ENCODE peak calls at places on chromosomes 13 and 19, in eight cellular contexts. One of them, this sample, is unnamed.

GRCh38 chr19:40567750-40568494 is 8.8 kb upstream of the SHKBP1 start:
- DNase-seq in epithelial cell of esophagus: no peak
- DNase-seq in choroid plexus epithelial cell: no peak
- DNase-seq in left ventricle myocardium inferior: no peak
- DNase-seq in astrocyte of the cerebellum: no peak
- DNase-seq in right atrium auricular region: no peak
- DNase-seq in neural progenitor cell: peak; percentile 63
- DNase-seq in gastrocnemius medialis: no peak
- DNase-seq in this sample: peak; percentile 53

GRCh38 chr13:50230365-50230978 is 215.2 kb downstream of the KCNRG start:
- DNase-seq in choroid plexus epithelial cell: peak; percentile 90
- DNase-seq in epithelial cell of esophagus: peak; percentile 83
- DNase-seq in right atrium auricular region: no peak
- DNase-seq in neural progenitor cell: no peak
- DNase-seq in gastrocnemius medialis: no peak
- DNase-seq in left ventricle myocardium inferior: no peak
- DNase-seq in astrocyte of the cerebellum: no peak
- DNase-seq in this sample: no peak

GRCh38 chr13:99191900-99192399 is 8.7 kb upstream of the UBAC2 start:
- DNase-seq in epithelial cell of esophagus: no peak
- DNase-seq in left ventricle myocardium inferior: no peak
- DNase-seq in right atrium auricular region: peak; percentile 34
- DNase-seq in gastrocnemius medialis: no peak
- DNase-seq in neural progenitor cell: peak; percentile 16
- DNase-seq in astrocyte of the cerebellum: no peak
- DNase-seq in choroid plexus epithelial cell: peak; percentile 44
- DNase-seq in this sample: peak; percentile 15

GRCh38 chr13:112446347-112446861 is 70.2 kb downstream of the SPACA7 start:
- DNase-seq in left ventricle myocardium inferior: no peak
- DNase-seq in epithelial cell of esophagus: no peak
- DNase-seq in neural progenitor cell: no peak
- DNase-seq in choroid plexus epithelial cell: no peak
- DNase-seq in right atrium auricular region: peak; percentile 30
- DNase-seq in astrocyte of the cerebellum: no peak
- DNase-seq in gastrocnemius medialis: no peak
- DNase-seq in this sample: no peak

GRCh38 chr13:85080726-85081125 is 718.5 kb downstream of the SLITRK6 start:
- DNase-seq in epithelial cell of esophagus: no peak
- DNase-seq in left ventricle myocardium inferior: no peak
- DNase-seq in right atrium auricular region: no peak
- DNase-seq in neural progenitor cell: no peak
- DNase-seq in astrocyte of the cerebellum: no peak
- DNase-seq in choroid plexus epithelial cell: no peak
- DNase-seq in gastrocnemius medialis: no peak
- DNase-seq in this sample: no peak

GRCh38 chr13:99500839-99501134 is 485 bp upstream of the TM9SF2 start:
- DNase-seq in choroid plexus epithelial cell: no peak
- DNase-seq in gastrocnemius medialis: no peak
- DNase-seq in right atrium auricular region: no peak
- DNase-seq in left ventricle myocardium inferior: no peak
- DNase-seq in epithelial cell of esophagus: no peak
- DNase-seq in neural progenitor cell: no peak
- DNase-seq in astrocyte of the cerebellum: no peak
- DNase-seq in this sample: no peak

GRCh38 chr19:4060621-4061177 is 6.0 kb downstream of the ZBTB7A start:
- DNase-seq in right atrium auricular region: no peak
- DNase-seq in epithelial cell of esophagus: no peak
- DNase-seq in astrocyte of the cerebellum: no peak
- DNase-seq in gastrocnemius medialis: no peak
- DNase-seq in choroid plexus epithelial cell: no peak
- DNase-seq in neural progenitor cell: no peak
- DNase-seq in left ventricle myocardium inferior: no peak
- DNase-seq in this sample: no peak

GRCh38 chr13:90757127-90757680 is 590.3 kb upstream of the MIR17HG start:
- DNase-seq in gastrocnemius medialis: no peak
- DNase-seq in epithelial cell of esophagus: no peak
- DNase-seq in right atrium auricular region: no peak
- DNase-seq in neural progenitor cell: no peak
- DNase-seq in choroid plexus epithelial cell: no peak
- DNase-seq in left ventricle myocardium inferior: no peak
- DNase-seq in astrocyte of the cerebellum: no peak
- DNase-seq in this sample: no peak

GRCh38 chr19:7130043-7130442 is 60.5 kb downstream of the ZNF557 start:
- DNase-seq in gastrocnemius medialis: no peak
- DNase-seq in astrocyte of the cerebellum: no peak
- DNase-seq in left ventricle myocardium inferior: no peak
- DNase-seq in epithelial cell of esophagus: no peak
- DNase-seq in choroid plexus epithelial cell: no peak
- DNase-seq in right atrium auricular region: no peak
- DNase-seq in neural progenitor cell: no peak
- DNase-seq in this sample: no peak

GRCh38 chr13:52010890-52011689 is at the start of gene ATP7B:
- DNase-seq in right atrium auricular region: peak; percentile 60
- DNase-seq in choroid plexus epithelial cell: no peak
- DNase-seq in neural progenitor cell: peak; percentile 78
- DNase-seq in left ventricle myocardium inferior: no peak
- DNase-seq in astrocyte of the cerebellum: no peak
- DNase-seq in epithelial cell of esophagus: peak; percentile 10
- DNase-seq in gastrocnemius medialis: no peak
- DNase-seq in this sample: peak; percentile 64

GRCh38 chr19:18590273-18591272 is 2.0 kb downstream of the REX1BD start:
- DNase-seq in astrocyte of the cerebellum: peak; percentile 74
- DNase-seq in right atrium auricular region: peak; percentile 66
- DNase-seq in choroid plexus epithelial cell: peak; percentile 87
- DNase-seq in left ventricle myocardium inferior: no peak
- DNase-seq in gastrocnemius medialis: peak; percentile 80
- DNase-seq in neural progenitor cell: peak; percentile 98
- DNase-seq in epithelial cell of esophagus: peak; percentile 90
- DNase-seq in this sample: peak; percentile 92

GRCh38 chr13:113397606-113398425 is 33.9 kb upstream of the GRTP1 start:
- DNase-seq in gastrocnemius medialis: peak; percentile 30
- DNase-seq in choroid plexus epithelial cell: no peak
- DNase-seq in right atrium auricular region: no peak
- DNase-seq in left ventricle myocardium inferior: no peak
- DNase-seq in epithelial cell of esophagus: no peak
- DNase-seq in astrocyte of the cerebellum: no peak
- DNase-seq in neural progenitor cell: no peak
- DNase-seq in this sample: no peak

GRCh38 chr13:105412171-105412570 is 1123.3 kb downstream of the EFNB2 start:
- DNase-seq in neural progenitor cell: no peak
- DNase-seq in astrocyte of the cerebellum: no peak
- DNase-seq in left ventricle myocardium inferior: no peak
- DNase-seq in epithelial cell of esophagus: peak; percentile 52
- DNase-seq in right atrium auricular region: no peak
- DNase-seq in choroid plexus epithelial cell: no peak
- DNase-seq in gastrocnemius medialis: no peak
- DNase-seq in this sample: no peak

GRCh38 chr13:110714798-110715394 is 1.4 kb downstream of the ING1 start:
- DNase-seq in choroid plexus epithelial cell: peak; percentile 58
- DNase-seq in gastrocnemius medialis: peak; percentile 55
- DNase-seq in epithelial cell of esophagus: peak; percentile 53
- DNase-seq in right atrium auricular region: peak; percentile 66
- DNase-seq in astrocyte of the cerebellum: no peak
- DNase-seq in neural progenitor cell: peak; percentile 74
- DNase-seq in left ventricle myocardium inferior: peak; percentile 74
- DNase-seq in this sample: peak; percentile 63

GRCh38 chr13:27006519-27007161 is 165.0 kb downstream of the USP12 start:
- DNase-seq in epithelial cell of esophagus: peak; percentile 47
- DNase-seq in gastrocnemius medialis: no peak
- DNase-seq in choroid plexus epithelial cell: peak; percentile 60
- DNase-seq in left ventricle myocardium inferior: no peak
- DNase-seq in astrocyte of the cerebellum: no peak
- DNase-seq in right atrium auricular region: no peak
- DNase-seq in neural progenitor cell: peak; percentile 43
- DNase-seq in this sample: no peak

GRCh38 chr13:93080166-93080565 is 146.4 kb upstream of the GPC6 start:
- DNase-seq in choroid plexus epithelial cell: no peak
- DNase-seq in right atrium auricular region: no peak
- DNase-seq in left ventricle myocardium inferior: no peak
- DNase-seq in gastrocnemius medialis: no peak
- DNase-seq in epithelial cell of esophagus: no peak
- DNase-seq in astrocyte of the cerebellum: no peak
- DNase-seq in neural progenitor cell: no peak
- DNase-seq in this sample: no peak

DNA sequence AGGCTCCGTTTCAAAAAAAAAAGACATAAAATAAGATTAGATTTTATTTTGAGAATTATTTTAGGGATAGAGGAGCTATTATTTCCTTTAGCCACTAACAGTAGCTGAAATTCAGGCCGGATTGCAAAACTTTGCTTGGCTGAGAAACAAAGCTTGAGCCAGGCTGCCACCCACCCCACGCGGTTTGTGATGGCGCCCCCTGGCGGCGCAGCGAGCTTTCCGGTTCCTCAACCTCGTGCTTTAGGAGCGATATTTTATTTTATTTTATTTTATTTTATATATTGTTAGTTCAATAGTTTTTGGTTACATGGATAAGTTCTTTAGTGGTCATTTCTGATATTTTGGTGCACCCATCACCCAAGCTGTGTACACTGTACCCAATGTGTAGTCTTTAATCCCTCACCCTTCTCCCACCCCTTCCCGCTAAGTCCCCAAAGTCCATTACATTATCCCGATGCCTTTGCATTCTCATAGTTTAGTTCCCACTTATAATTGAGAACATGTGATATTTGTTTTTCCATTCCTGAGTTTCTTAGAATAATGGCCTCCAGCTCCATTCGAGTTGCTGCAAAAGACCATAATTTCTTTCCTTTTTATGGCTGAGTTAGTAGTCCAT is 19.8 kb upstream of the CEACAM4 start:
- DNase-seq in choroid plexus epithelial cell: peak; percentile 30
- DNase-seq in neural progenitor cell: no peak
- DNase-seq in astrocyte of the cerebellum: no peak
- DNase-seq in right atrium auricular region: no peak
- DNase-seq in gastrocnemius medialis: no peak
- DNase-seq in left ventricle myocardium inferior: no peak
- DNase-seq in epithelial cell of esophagus: no peak
- DNase-seq in this sample: peak; percentile 4
- TF ChIP-seq CTCF in choroid plexus epithelial cell: peak; percentile 49
- TF ChIP-seq CTCF in neural progenitor cell: peak; percentile 27
- TF ChIP-seq CTCF in astrocyte of the cerebellum: peak; percentile 25
- TF ChIP-seq CTCF in right atrium auricular region: no peak
- TF ChIP-seq CTCF in gastrocnemius medialis: no peak
- TF ChIP-seq CTCF in left ventricle myocardium inferior: peak; percentile 26
- TF ChIP-seq CTCF in epithelial cell of esophagus: peak; percentile 26
- TF ChIP-seq CTCF in this sample: peak; percentile 12

DNA sequence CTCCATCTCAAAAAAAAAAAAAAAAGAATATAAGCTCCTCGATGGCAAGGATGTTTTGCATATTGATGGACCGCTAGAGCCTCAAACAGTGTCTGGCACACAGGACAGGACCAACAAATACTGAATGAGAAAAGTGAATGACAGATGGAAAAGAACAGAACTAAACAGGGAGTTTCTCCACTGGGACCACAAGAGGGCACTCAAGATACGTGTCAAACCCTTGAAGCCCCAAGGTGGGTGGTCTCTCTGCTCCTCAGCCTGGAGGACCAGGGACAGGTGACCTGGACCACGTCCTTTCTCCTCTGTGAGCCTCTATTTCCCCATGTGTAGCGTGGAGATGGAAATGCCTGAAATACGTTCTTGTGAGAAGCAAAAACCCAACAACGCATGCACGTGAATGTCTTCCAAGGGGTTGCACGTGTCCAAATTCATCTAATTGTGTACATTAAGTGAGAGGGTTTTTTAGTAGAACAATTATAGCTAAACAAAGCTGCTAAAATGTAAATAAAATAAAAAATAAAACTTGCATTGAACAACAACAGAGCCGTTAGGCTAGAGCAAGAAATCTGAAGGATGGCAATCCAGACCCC is 5.7 kb upstream of the CDC42EP5 start:
- DNase-seq in gastrocnemius medialis: no peak
- DNase-seq in right atrium auricular region: no peak
- DNase-seq in astrocyte of the cerebellum: peak; percentile 23
- DNase-seq in neural progenitor cell: peak; percentile 93
- DNase-seq in epithelial cell of esophagus: peak; percentile 57
- DNase-seq in left ventricle myocardium inferior: no peak
- DNase-seq in choroid plexus epithelial cell: peak; percentile 67
- DNase-seq in this sample: peak; percentile 73
- TF ChIP-seq CTCF in gastrocnemius medialis: no peak
- TF ChIP-seq CTCF in right atrium auricular region: no peak
- TF ChIP-seq CTCF in astrocyte of the cerebellum: peak; percentile 70
- TF ChIP-seq CTCF in neural progenitor cell: peak; percentile 80
- TF ChIP-seq CTCF in epithelial cell of esophagus: peak; percentile 72
- TF ChIP-seq CTCF in left ventricle myocardium inferior: peak; percentile 69
- TF ChIP-seq CTCF in choroid plexus epithelial cell: peak; percentile 77
- TF ChIP-seq CTCF in this sample: peak; percentile 66

GRCh38 chr13:23620211-23620610 is 50.0 kb downstream of the TNFRSF19 start:
- DNase-seq in choroid plexus epithelial cell: no peak
- DNase-seq in neural progenitor cell: no peak
- DNase-seq in right atrium auricular region: no peak
- DNase-seq in astrocyte of the cerebellum: no peak
- DNase-seq in left ventricle myocardium inferior: no peak
- DNase-seq in gastrocnemius medialis: no peak
- DNase-seq in epithelial cell of esophagus: no peak
- DNase-seq in this sample: no peak

GRCh38 chr13:23620613-23621315 is 50.6 kb downstream of the TNFRSF19 start:
- DNase-seq in choroid plexus epithelial cell: no peak
- DNase-seq in epithelial cell of esophagus: no peak
- DNase-seq in right atrium auricular region: no peak
- DNase-seq in astrocyte of the cerebellum: no peak
- DNase-seq in neural progenitor cell: no peak
- DNase-seq in left ventricle myocardium inferior: no peak
- DNase-seq in gastrocnemius medialis: no peak
- DNase-seq in this sample: no peak

GRCh38 chr13:23623394-23623793 is 53.2 kb downstream of the TNFRSF19 start:
- DNase-seq in neural progenitor cell: no peak
- DNase-seq in left ventricle myocardium inferior: no peak
- DNase-seq in right atrium auricular region: no peak
- DNase-seq in epithelial cell of esophagus: no peak
- DNase-seq in choroid plexus epithelial cell: no peak
- DNase-seq in gastrocnemius medialis: no peak
- DNase-seq in astrocyte of the cerebellum: no peak
- DNase-seq in this sample: no peak

GRCh38 chr13:23621316-23621645 is 51.1 kb downstream of the TNFRSF19 start:
- DNase-seq in right atrium auricular region: no peak
- DNase-seq in astrocyte of the cerebellum: no peak
- DNase-seq in epithelial cell of esophagus: peak; percentile 95
- DNase-seq in neural progenitor cell: no peak
- DNase-seq in gastrocnemius medialis: no peak
- DNase-seq in choroid plexus epithelial cell: peak; percentile 84
- DNase-seq in left ventricle myocardium inferior: no peak
- DNase-seq in this sample: no peak

GRCh38 chr13:23622991-23623390 is 52.8 kb downstream of the TNFRSF19 start:
- DNase-seq in choroid plexus epithelial cell: no peak
- DNase-seq in gastrocnemius medialis: no peak
- DNase-seq in neural progenitor cell: no peak
- DNase-seq in epithelial cell of esophagus: no peak
- DNase-seq in left ventricle myocardium inferior: no peak
- DNase-seq in right atrium auricular region: no peak
- DNase-seq in astrocyte of the cerebellum: no peak
- DNase-seq in this sample: no peak
- TF ChIP-seq CTCF in choroid plexus epithelial cell: no peak
- TF ChIP-seq CTCF in gastrocnemius medialis: no peak
- TF ChIP-seq CTCF in neural progenitor cell: no peak
- TF ChIP-seq CTCF in epithelial cell of esophagus: no peak
- TF ChIP-seq CTCF in left ventricle myocardium inferior: no peak
- TF ChIP-seq CTCF in right atrium auricular region: no peak
- TF ChIP-seq CTCF in astrocyte of the cerebellum: no peak
- TF ChIP-seq CTCF in this sample: no peak

DNA sequence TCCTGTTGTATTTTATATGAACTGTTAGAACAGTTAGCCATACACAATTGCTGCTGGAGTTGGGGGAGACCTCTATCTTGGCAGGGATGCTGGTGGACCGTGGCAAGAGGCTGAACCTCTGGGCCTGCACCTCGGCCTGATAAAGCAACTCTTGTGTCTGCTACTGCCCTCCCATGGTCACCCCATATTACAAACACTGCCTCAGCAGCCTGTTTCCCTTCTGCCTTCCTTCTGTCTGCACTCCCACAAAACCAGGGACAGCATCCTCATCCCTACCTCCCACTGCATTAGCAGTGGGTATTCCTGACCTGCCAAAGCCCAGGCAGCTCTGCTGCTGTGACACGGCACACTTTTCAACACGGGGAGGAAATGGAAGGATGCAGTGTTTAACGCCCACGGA is 456.4 kb downstream of the FGF14 start:
- DNase-seq in astrocyte of the cerebellum: no peak
- DNase-seq in left ventricle myocardium inferior: no peak
- DNase-seq in epithelial cell of esophagus: no peak
- DNase-seq in choroid plexus epithelial cell: peak; percentile 13
- DNase-seq in right atrium auricular region: no peak
- DNase-seq in neural progenitor cell: peak; percentile 29
- DNase-seq in gastrocnemius medialis: no peak
- DNase-seq in this sample: no peak
- TF ChIP-seq CTCF in astrocyte of the cerebellum: peak; percentile 6
- TF ChIP-seq CTCF in left ventricle myocardium inferior: no peak
- TF ChIP-seq CTCF in epithelial cell of esophagus: no peak
- TF ChIP-seq CTCF in choroid plexus epithelial cell: peak; percentile 41
- TF ChIP-seq CTCF in right atrium auricular region: no peak
- TF ChIP-seq CTCF in neural progenitor cell: peak; percentile 31
- TF ChIP-seq CTCF in gastrocnemius medialis: no peak
- TF ChIP-seq CTCF in this sample: no peak